ENCODE peak calls at places on chromosomes 2 and 18, in five cellular contexts. J is astrocyte of the spinal cord, G is HCT116, Q is brain microvascular endothelial cell, M is body of pancreas. X is an unnamed sample.

GRCh38 chr2:228479014-228479413 is 297.5 kb upstream of the SPHKAP start:
- DNase-seq in Q (no peak), J (no peak), G (no peak), M (no peak), X (no peak)

GRCh38 chr2:10584242-10584753 is 105.5 kb downstream of the NOL10 start:
- DNase-seq in Q (peak), M (no peak), G (no peak), J (no peak), X (no peak)

GRCh38 chr2:183996825-183997823 is 601.2 kb upstream of the ZNF804A start:
- DNase-seq in G (no peak), M (peak), J (peak), Q (no peak), X (no peak)

GRCh38 chr2:104849618-104850097 is 4.3 kb upstream of the POU3F3 start:
- DNase-seq in J (peak), G (peak), Q (peak), M (peak), X (peak)

GRCh38 chr2:226767056-226767813 is 32.4 kb downstream of the IRS1 start:
- DNase-seq in J (no peak), Q (no peak), M (no peak), G (no peak), X (no peak)

GRCh38 chr18:62766266-62766665 is 50.9 kb downstream of the PHLPP1 start:
- DNase-seq in G (no peak), J (no peak), Q (no peak), M (no peak), X (no peak)

GRCh38 chr18:23270999-23271680 is 135.9 kb downstream of the CABLES1 start:
- DNase-seq in G (no peak), Q (no peak), J (no peak), M (no peak), X (no peak)

GRCh38 chr18:76405761-76406356 is 89.2 kb downstream of the ZNF516 start:
- DNase-seq in G (peak), J (no peak), M (no peak), Q (peak), X (no peak)

GRCh38 chr18:78960709-78961108 is 18.9 kb upstream of the SALL3 start:
- DNase-seq in J (no peak), M (no peak), G (no peak), Q (no peak), X (no peak)

GRCh38 chr2:150413416-150413815 is 74.1 kb downstream of the RND3 start:
- DNase-seq in G (no peak), M (no peak), Q (no peak), J (no peak), X (no peak)

GRCh38 chr18:321839-322467 is 54.1 kb upstream of the THOC1 start:
- DNase-seq in Q (no peak), J (no peak), G (no peak), M (no peak), X (no peak)

GRCh38 chr2:102282646-102283045 is 28.7 kb upstream of the IL1RL1 start:
- DNase-seq in M (no peak), Q (no peak), G (no peak), J (no peak), X (no peak)

GRCh38 chr18:8260319-8260718 is 348.9 kb upstream of the RAB12 start:
- DNase-seq in Q (no peak), M (no peak), J (peak), G (no peak), X (no peak)

GRCh38 chr18:58527116-58528010 is 101.5 kb downstream of the ALPK2 start:
- DNase-seq in J (peak), G (no peak), Q (peak), M (no peak), X (no peak)

DNA sequence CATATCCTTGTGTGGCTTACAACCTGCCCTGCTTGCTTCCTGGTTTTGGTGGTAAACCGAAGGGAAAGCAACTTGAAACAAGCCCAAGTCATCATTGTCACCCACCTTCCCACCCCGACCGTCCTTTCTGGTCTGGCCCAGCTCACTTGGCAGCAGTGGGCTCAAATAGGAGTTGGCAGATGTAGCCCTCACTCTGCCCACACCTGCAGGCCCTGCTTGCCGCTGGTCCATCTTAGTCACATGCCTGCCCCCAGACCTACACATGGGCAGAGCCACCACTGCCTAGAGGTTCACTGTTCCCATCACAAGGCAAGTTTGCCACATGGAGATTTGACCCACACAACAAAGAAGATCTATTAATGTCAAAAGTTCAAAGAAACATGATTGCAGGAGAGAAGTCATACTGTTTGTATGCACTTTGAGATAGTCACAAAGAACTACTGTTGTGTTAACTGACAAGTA is 9.3 kb downstream of the EIPR1 start:
- DNase-seq in J (no peak), M (no peak), G (no peak), Q (no peak), X (no peak)
- H3K4me3 ChIP-seq in J (no peak), M (no peak), G (no peak), Q (no peak), X (no peak)

GRCh38 chr2:64608867-64609228 is 44.9 kb downstream of the SERTAD2 start:
- DNase-seq in Q (no peak), G (no peak), M (no peak), J (no peak), X (no peak)

GRCh38 chr2:64607381-64607780 is 46.3 kb downstream of the SERTAD2 start:
- DNase-seq in Q (no peak), G (no peak), M (no peak), J (no peak), X (no peak)

GRCh38 chr2:64606495-64607363 is 47.0 kb downstream of the SERTAD2 start:
- DNase-seq in G (no peak), J (no peak), Q (no peak), M (peak), X (peak)

GRCh38 chr2:64610456-64610855 is 43.3 kb downstream of the SERTAD2 start:
- DNase-seq in G (no peak), M (no peak), Q (no peak), J (no peak), X (no peak)

GRCh38 chr2:64609229-64609994 is 44.3 kb downstream of the SERTAD2 start:
- DNase-seq in Q (no peak), M (peak), G (no peak), J (no peak), X (no peak)
- H3K4me3 ChIP-seq in Q (peak), M (peak), G (no peak), J (peak), X (peak)

GRCh38 chr2:181380581-181380980 is 76.6 kb upstream of the ITGA4 start:
- DNase-seq in M (no peak), G (no peak), Q (no peak), J (no peak), X (no peak)
- H3K4me3 ChIP-seq in M (no peak), G (no peak), Q (no peak), J (no peak), X (no peak)

DNA sequence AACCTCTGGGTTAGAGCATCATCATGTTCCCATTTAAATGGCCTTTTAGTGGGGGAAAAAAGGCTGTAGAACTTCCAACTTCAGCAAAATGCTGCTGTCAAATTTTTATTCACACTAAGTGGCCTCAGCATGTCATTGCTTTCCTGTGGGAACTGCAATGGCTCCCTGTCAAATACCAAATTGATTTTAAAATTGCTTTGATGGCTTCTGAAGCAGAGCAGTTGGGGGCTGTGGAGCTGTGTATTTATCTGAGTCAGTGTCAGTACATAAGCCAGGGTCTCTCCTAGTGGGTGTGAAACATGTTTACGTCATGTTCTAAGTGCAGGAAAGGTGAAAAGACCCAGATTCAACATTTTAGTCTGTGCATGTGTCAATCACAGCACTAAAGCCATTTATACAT is 171.3 kb downstream of the CDH19 start:
- DNase-seq in M (no peak), J (no peak), G (no peak), Q (no peak), X (no peak)
- H3K4me3 ChIP-seq in M (no peak), J (no peak), G (no peak), Q (no peak), X (no peak)

GRCh38 chr18:35030234-35030989 is 10.8 kb upstream of the MAPRE2 start:
- DNase-seq in Q (no peak), J (no peak), G (no peak), M (no peak), X (no peak)
- H3K4me3 ChIP-seq in Q (no peak), J (no peak), G (no peak), M (no peak), X (peak)